ENCODE peak calls at places on chromosome 14, in six cellular contexts. One of them, this sample, is unnamed.

GRCh38 chr14:96105089-96105920 is 66.1 kb downstream of the C14orf132 start:
- DNase-seq in transverse colon: no peak
- DNase-seq in cardiac muscle cell: no peak
- DNase-seq in heart right ventricle: no peak
- DNase-seq in IMR-90: no peak
- DNase-seq in mammary epithelial cell: no peak
- DNase-seq in this sample: no peak

GRCh38 chr14:74945261-74945851 is 10.0 kb downstream of the PGF start:
- DNase-seq in transverse colon: peak
- DNase-seq in cardiac muscle cell: peak
- DNase-seq in heart right ventricle: no peak
- DNase-seq in IMR-90: no peak
- DNase-seq in mammary epithelial cell: no peak
- DNase-seq in this sample: peak

GRCh38 chr14:54040851-54041250 is 84.2 kb upstream of the BMP4 start:
- DNase-seq in transverse colon: no peak
- DNase-seq in cardiac muscle cell: no peak
- DNase-seq in heart right ventricle: no peak
- DNase-seq in IMR-90: peak
- DNase-seq in mammary epithelial cell: peak
- DNase-seq in this sample: no peak

GRCh38 chr14:105316968-105317498 is 2.5 kb downstream of the PACS2 start:
- DNase-seq in transverse colon: no peak
- DNase-seq in cardiac muscle cell: no peak
- DNase-seq in heart right ventricle: no peak
- DNase-seq in IMR-90: no peak
- DNase-seq in mammary epithelial cell: no peak
- DNase-seq in this sample: no peak

GRCh38 chr14:88668448-88669116 is 105.7 kb downstream of the ZC3H14 start:
- DNase-seq in transverse colon: no peak
- DNase-seq in cardiac muscle cell: no peak
- DNase-seq in heart right ventricle: no peak
- DNase-seq in IMR-90: no peak
- DNase-seq in mammary epithelial cell: no peak
- DNase-seq in this sample: peak

GRCh38 chr14:100523131-100523530 is 64.1 kb downstream of the BEGAIN start:
- DNase-seq in transverse colon: no peak
- DNase-seq in cardiac muscle cell: no peak
- DNase-seq in heart right ventricle: no peak
- DNase-seq in IMR-90: no peak
- DNase-seq in mammary epithelial cell: no peak
- DNase-seq in this sample: no peak

GRCh38 chr14:99683619-99684355 is at the start of gene CYP46A1:
- DNase-seq in transverse colon: peak
- DNase-seq in cardiac muscle cell: peak
- DNase-seq in heart right ventricle: peak
- DNase-seq in IMR-90: peak
- DNase-seq in mammary epithelial cell: peak
- DNase-seq in this sample: peak

GRCh38 chr14:75334191-75335051 is 55.8 kb downstream of the FOS start:
- DNase-seq in transverse colon: peak
- DNase-seq in cardiac muscle cell: peak
- DNase-seq in heart right ventricle: peak
- DNase-seq in IMR-90: peak
- DNase-seq in mammary epithelial cell: no peak
- DNase-seq in this sample: no peak

GRCh38 chr14:92684801-92685560 is 63.4 kb downstream of the LGMN start:
- DNase-seq in transverse colon: no peak
- DNase-seq in cardiac muscle cell: no peak
- DNase-seq in heart right ventricle: no peak
- DNase-seq in IMR-90: no peak
- DNase-seq in mammary epithelial cell: no peak
- DNase-seq in this sample: no peak

GRCh38 chr14:89486505-89486904 is 69.5 kb upstream of the FOXN3 start:
- DNase-seq in transverse colon: no peak
- DNase-seq in cardiac muscle cell: no peak
- DNase-seq in heart right ventricle: no peak
- DNase-seq in IMR-90: no peak
- DNase-seq in mammary epithelial cell: no peak
- DNase-seq in this sample: no peak

GRCh38 chr14:54487771-54488170 is 1.0 kb downstream of the GMFB start:
- DNase-seq in transverse colon: no peak
- DNase-seq in cardiac muscle cell: peak
- DNase-seq in heart right ventricle: no peak
- DNase-seq in IMR-90: peak
- DNase-seq in mammary epithelial cell: peak
- DNase-seq in this sample: no peak

GRCh38 chr14:34710744-34711143 is 3.6 kb downstream of the CFL2 start:
- DNase-seq in transverse colon: no peak
- DNase-seq in cardiac muscle cell: peak
- DNase-seq in heart right ventricle: no peak
- DNase-seq in IMR-90: peak
- DNase-seq in mammary epithelial cell: no peak
- DNase-seq in this sample: no peak

GRCh38 chr14:94385553-94386057 is 2.8 kb downstream of the SERPINA1 start:
- DNase-seq in transverse colon: no peak
- DNase-seq in cardiac muscle cell: no peak
- DNase-seq in heart right ventricle: no peak
- DNase-seq in IMR-90: no peak
- DNase-seq in mammary epithelial cell: no peak
- DNase-seq in this sample: no peak

GRCh38 chr14:45135181-45135580 is 549 bp upstream of the FANCM start:
- DNase-seq in transverse colon: no peak
- DNase-seq in cardiac muscle cell: peak
- DNase-seq in heart right ventricle: peak
- DNase-seq in IMR-90: peak
- DNase-seq in mammary epithelial cell: no peak
- DNase-seq in this sample: peak

GRCh38 chr14:47365248-47365647 is 310.2 kb downstream of the MDGA2 start:
- DNase-seq in transverse colon: no peak
- DNase-seq in cardiac muscle cell: no peak
- DNase-seq in heart right ventricle: no peak
- DNase-seq in IMR-90: no peak
- DNase-seq in mammary epithelial cell: no peak
- DNase-seq in this sample: no peak

GRCh38 chr14:93079321-93079720 is 36.4 kb downstream of the ITPK1 start:
- DNase-seq in transverse colon: no peak
- DNase-seq in cardiac muscle cell: no peak
- DNase-seq in heart right ventricle: no peak
- DNase-seq in IMR-90: no peak
- DNase-seq in mammary epithelial cell: no peak
- DNase-seq in this sample: no peak

GRCh38 chr14:97172644-97173043 is 375.5 kb downstream of the VRK1 start:
- DNase-seq in transverse colon: no peak
- DNase-seq in cardiac muscle cell: no peak
- DNase-seq in heart right ventricle: no peak
- DNase-seq in IMR-90: no peak
- DNase-seq in mammary epithelial cell: no peak
- DNase-seq in this sample: no peak

GRCh38 chr14:80784824-80785223 is 156.7 kb downstream of the CEP128 start:
- DNase-seq in transverse colon: no peak
- DNase-seq in cardiac muscle cell: peak
- DNase-seq in heart right ventricle: no peak
- DNase-seq in IMR-90: peak
- DNase-seq in mammary epithelial cell: no peak
- DNase-seq in this sample: no peak

GRCh38 chr14:104356738-104357688 is 218.6 kb downstream of the KIF26A start:
- DNase-seq in transverse colon: no peak
- DNase-seq in cardiac muscle cell: no peak
- DNase-seq in heart right ventricle: no peak
- DNase-seq in IMR-90: no peak
- DNase-seq in mammary epithelial cell: no peak
- DNase-seq in this sample: no peak

GRCh38 chr14:103131580-103131979 is 8.3 kb downstream of the TNFAIP2 start:
- DNase-seq in transverse colon: no peak
- DNase-seq in cardiac muscle cell: no peak
- DNase-seq in heart right ventricle: no peak
- DNase-seq in IMR-90: no peak
- DNase-seq in mammary epithelial cell: no peak
- DNase-seq in this sample: no peak

GRCh38 chr14:58353516-58354299 is 42.0 kb upstream of the TOMM20L start:
- DNase-seq in transverse colon: no peak
- DNase-seq in cardiac muscle cell: no peak
- DNase-seq in heart right ventricle: no peak
- DNase-seq in IMR-90: no peak
- DNase-seq in mammary epithelial cell: no peak
- DNase-seq in this sample: no peak

GRCh38 chr14:60637490-60638452 is 11.5 kb downstream of the SIX1 start:
- DNase-seq in transverse colon: no peak
- DNase-seq in cardiac muscle cell: peak
- DNase-seq in heart right ventricle: no peak
- DNase-seq in IMR-90: peak
- DNase-seq in mammary epithelial cell: no peak
- DNase-seq in this sample: no peak

GRCh38 chr14:82872494-82872893 is 1338.8 kb upstream of the SEL1L start:
- DNase-seq in transverse colon: no peak
- DNase-seq in cardiac muscle cell: no peak
- DNase-seq in heart right ventricle: no peak
- DNase-seq in IMR-90: no peak
- DNase-seq in mammary epithelial cell: no peak
- DNase-seq in this sample: peak

GRCh38 chr14:98408713-98409112 is 863.3 kb downstream of the BCL11B start:
- DNase-seq in transverse colon: no peak
- DNase-seq in cardiac muscle cell: no peak
- DNase-seq in heart right ventricle: no peak
- DNase-seq in IMR-90: no peak
- DNase-seq in mammary epithelial cell: no peak
- DNase-seq in this sample: no peak

GRCh38 chr14:20499108-20499507 is 6.2 kb upstream of the RNASE10 start:
- DNase-seq in transverse colon: no peak
- DNase-seq in cardiac muscle cell: no peak
- DNase-seq in heart right ventricle: no peak
- DNase-seq in IMR-90: no peak
- DNase-seq in mammary epithelial cell: peak
- DNase-seq in this sample: no peak

GRCh38 chr14:104169005-104169764 is 30.8 kb downstream of the KIF26A start:
- DNase-seq in transverse colon: no peak
- DNase-seq in cardiac muscle cell: no peak
- DNase-seq in heart right ventricle: no peak
- DNase-seq in IMR-90: no peak
- DNase-seq in mammary epithelial cell: no peak
- DNase-seq in this sample: no peak

GRCh38 chr14:91872517-91873470 is 5.5 kb upstream of the TC2N start:
- DNase-seq in transverse colon: peak
- DNase-seq in cardiac muscle cell: peak
- DNase-seq in heart right ventricle: peak
- DNase-seq in IMR-90: peak
- DNase-seq in mammary epithelial cell: peak
- DNase-seq in this sample: no peak

GRCh38 chr14:105059035-105059916 is 6.0 kb downstream of the GPR132 start:
- DNase-seq in transverse colon: no peak
- DNase-seq in cardiac muscle cell: no peak
- DNase-seq in heart right ventricle: peak
- DNase-seq in IMR-90: no peak
- DNase-seq in mammary epithelial cell: no peak
- DNase-seq in this sample: no peak

GRCh38 chr14:101927859-101928258 is 36.5 kb upstream of the DYNC1H1 start:
- DNase-seq in transverse colon: peak
- DNase-seq in cardiac muscle cell: peak
- DNase-seq in heart right ventricle: peak
- DNase-seq in IMR-90: peak
- DNase-seq in mammary epithelial cell: peak
- DNase-seq in this sample: no peak
- H3K27ac ChIP-seq in transverse colon: peak
- H3K27ac ChIP-seq in cardiac muscle cell: no peak
- H3K27ac ChIP-seq in heart right ventricle: peak
- H3K27ac ChIP-seq in IMR-90: no peak
- H3K27ac ChIP-seq in mammary epithelial cell: no peak
- H3K27ac ChIP-seq in this sample: no peak

GRCh38 chr14:22797017-22797917 is 18.0 kb downstream of the SLC7A7 start:
- DNase-seq in transverse colon: no peak
- DNase-seq in cardiac muscle cell: no peak
- DNase-seq in heart right ventricle: no peak
- DNase-seq in IMR-90: no peak
- DNase-seq in mammary epithelial cell: no peak
- DNase-seq in this sample: no peak
- H3K27ac ChIP-seq in transverse colon: no peak
- H3K27ac ChIP-seq in cardiac muscle cell: no peak
- H3K27ac ChIP-seq in heart right ventricle: peak
- H3K27ac ChIP-seq in IMR-90: no peak
- H3K27ac ChIP-seq in mammary epithelial cell: no peak
- H3K27ac ChIP-seq in this sample: no peak

GRCh38 chr14:85534914-85535313 is 5.0 kb downstream of the FLRT2 start:
- DNase-seq in transverse colon: no peak
- DNase-seq in cardiac muscle cell: peak
- DNase-seq in heart right ventricle: no peak
- DNase-seq in IMR-90: no peak
- DNase-seq in mammary epithelial cell: peak
- DNase-seq in this sample: no peak

GRCh38 chr14:85535916-85536834 is 6.2 kb downstream of the FLRT2 start:
- DNase-seq in transverse colon: no peak
- DNase-seq in cardiac muscle cell: peak
- DNase-seq in heart right ventricle: no peak
- DNase-seq in IMR-90: peak
- DNase-seq in mammary epithelial cell: peak
- DNase-seq in this sample: peak

GRCh38 chr14:85534435-85534834 is 4.5 kb downstream of the FLRT2 start:
- DNase-seq in transverse colon: no peak
- DNase-seq in cardiac muscle cell: peak
- DNase-seq in heart right ventricle: no peak
- DNase-seq in IMR-90: peak
- DNase-seq in mammary epithelial cell: peak
- DNase-seq in this sample: no peak

GRCh38 chr14:85533821-85534271 is 3.9 kb downstream of the FLRT2 start:
- DNase-seq in transverse colon: no peak
- DNase-seq in cardiac muscle cell: peak
- DNase-seq in heart right ventricle: no peak
- DNase-seq in IMR-90: peak
- DNase-seq in mammary epithelial cell: peak
- DNase-seq in this sample: no peak

DNA sequence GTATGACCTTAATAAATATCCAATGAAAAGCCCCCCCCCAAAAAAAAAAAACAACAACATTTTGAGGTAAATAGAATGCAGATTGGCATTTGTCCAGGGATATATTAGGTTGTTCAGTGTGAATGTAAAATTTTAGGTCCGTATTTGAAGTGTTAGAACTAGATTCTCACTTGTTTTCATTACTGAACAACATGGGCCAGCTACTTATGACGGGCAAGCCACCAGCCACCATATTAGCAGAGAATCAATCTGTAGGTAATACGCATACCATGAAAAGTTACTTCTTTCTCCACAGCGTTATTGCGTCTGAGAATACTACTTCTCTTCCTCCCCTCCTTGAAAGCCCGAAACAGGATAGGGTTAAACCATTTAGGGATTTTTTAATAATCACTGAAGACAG is 5.4 kb downstream of the FLRT2 start:
- DNase-seq in transverse colon: no peak
- DNase-seq in cardiac muscle cell: peak
- DNase-seq in heart right ventricle: no peak
- DNase-seq in IMR-90: no peak
- DNase-seq in mammary epithelial cell: no peak
- DNase-seq in this sample: no peak
- H3K27ac ChIP-seq in transverse colon: no peak
- H3K27ac ChIP-seq in cardiac muscle cell: no peak
- H3K27ac ChIP-seq in heart right ventricle: no peak
- H3K27ac ChIP-seq in IMR-90: no peak
- H3K27ac ChIP-seq in mammary epithelial cell: peak
- H3K27ac ChIP-seq in this sample: no peak

DNA sequence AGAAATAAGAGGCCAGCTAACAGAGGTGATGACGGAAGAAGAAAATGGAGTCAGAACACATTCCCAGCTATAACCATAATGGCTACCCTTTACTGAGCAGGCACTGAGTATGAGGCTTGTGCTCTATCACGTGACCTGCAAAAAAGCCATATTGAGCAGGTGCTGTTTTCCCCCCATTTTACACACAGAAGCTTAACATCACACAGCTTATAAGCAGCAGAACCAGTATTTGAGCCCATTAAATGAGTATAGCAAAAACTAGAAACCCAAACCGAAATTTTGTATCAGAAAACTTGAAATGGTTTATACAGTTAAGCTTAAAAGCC is 28.4 kb downstream of the PAPLN start:
- DNase-seq in transverse colon: no peak
- DNase-seq in cardiac muscle cell: no peak
- DNase-seq in heart right ventricle: no peak
- DNase-seq in IMR-90: no peak
- DNase-seq in mammary epithelial cell: no peak
- DNase-seq in this sample: no peak
- H3K27ac ChIP-seq in transverse colon: no peak
- H3K27ac ChIP-seq in cardiac muscle cell: no peak
- H3K27ac ChIP-seq in heart right ventricle: no peak
- H3K27ac ChIP-seq in IMR-90: no peak
- H3K27ac ChIP-seq in mammary epithelial cell: no peak
- H3K27ac ChIP-seq in this sample: no peak